ENCODE peak calls at places on chromosomes 2 and 18, in four cellular contexts. K, G, M and X are unnamed samples.

GRCh38 chr2:221125691-221126090 is 446.4 kb downstream of the EPHA4 start:
- DNase-seq in G (no peak), M (no peak), K (no peak), X (no peak)

GRCh38 chr2:241852116-241852980 is 6.3 kb downstream of the PDCD1 start:
- DNase-seq in K (no peak), M (peak), G (no peak), X (no peak)

GRCh38 chr2:196244966-196245365 is 73.6 kb upstream of the STK17B start:
- DNase-seq in M (no peak), G (no peak), K (no peak), X (no peak)

GRCh38 chr2:158618859-158619490 is 162.2 kb downstream of the PKP4 start:
- DNase-seq in G (no peak), K (no peak), M (no peak), X (no peak)

GRCh38 chr2:64454316-64455030 is 511 bp downstream of the LGALSL start:
- DNase-seq in M (peak), G (no peak), K (peak), X (peak)

GRCh38 chr2:100561191-100561590 is 1.6 kb upstream of the PDCL3 start:
- DNase-seq in K (no peak), M (no peak), G (no peak), X (no peak)

GRCh38 chr18:49111191-49111988 is 160.6 kb upstream of the SMAD7 start:
- DNase-seq in G (no peak), K (no peak), M (no peak), X (peak)

GRCh38 chr2:214529021-214529420 is 118.2 kb downstream of the VWC2L start:
- DNase-seq in M (no peak), G (no peak), K (no peak), X (no peak)

GRCh38 chr2:89767581-89768435 is 1076.3 kb downstream of the RPIA start:
- DNase-seq in K (no peak), M (no peak), G (no peak), X (no peak)

GRCh38 chr2:230658877-230659652 is 53.6 kb upstream of the CAB39 start:
- DNase-seq in G (peak), K (no peak), M (no peak), X (peak)

GRCh38 chr2:143850084-143850483 is 669.8 kb downstream of the ZEB2 start:
- DNase-seq in K (no peak), M (no peak), G (no peak), X (no peak)

GRCh38 chr2:7292154-7292553 is 374.9 kb downstream of the RNF144A start:
- DNase-seq in M (no peak), G (no peak), K (no peak), X (no peak)

GRCh38 chr2:67982956-67983355 is 79.8 kb downstream of the C1D start:
- DNase-seq in G (no peak), K (no peak), M (no peak), X (no peak)

GRCh38 chr18:21315741-21316187 is 73.7 kb downstream of the GREB1L start:
- DNase-seq in G (no peak), M (no peak), K (no peak), X (no peak)

GRCh38 chr2:102284611-102285010 is 26.8 kb upstream of the IL1RL1 start:
- DNase-seq in M (no peak), K (no peak), G (no peak), X (no peak)

GRCh38 chr18:30302181-30302580 is 740.4 kb downstream of the DSC3 start:
- DNase-seq in G (no peak), K (no peak), M (no peak), X (no peak)

GRCh38 chr2:171703574-171704347 is 16.5 kb downstream of the DYNC1I2 start:
- DNase-seq in G (no peak), M (no peak), K (no peak), X (peak)

GRCh38 chr2:176126929-176127768 is 2.4 kb upstream of the HOXD8 start:
- DNase-seq in G (no peak), M (no peak), K (no peak), X (peak)

GRCh38 chr2:114128255-114128654 is 238.4 kb downstream of the ACTR3 start:
- DNase-seq in M (no peak), K (no peak), G (no peak), X (no peak)

GRCh38 chr18:5630057-5630765 is 86.4 kb upstream of the EPB41L3 start:
- DNase-seq in K (no peak), G (no peak), M (peak), X (peak)

GRCh38 chr2:190635781-190636180 is 13.1 kb upstream of the NAB1 start:
- DNase-seq in M (no peak), K (no peak), G (no peak), X (no peak)

GRCh38 chr2:56130463-56131070 is 53.2 kb upstream of the CCDC85A start:
- DNase-seq in M (no peak), K (peak), G (no peak), X (peak)

GRCh38 chr2:49801898-49802297 is 647.6 kb upstream of the FSHR start:
- DNase-seq in K (no peak), M (no peak), G (no peak), X (no peak)

GRCh38 chr2:11938196-11938595 is 191.8 kb downstream of the LPIN1 start:
- DNase-seq in G (no peak), K (no peak), M (no peak), X (no peak)

GRCh38 chr2:156471772-156472171 is 35.6 kb downstream of the GPD2 start:
- DNase-seq in G (no peak), M (no peak), K (no peak), X (no peak)

GRCh38 chr2:206693399-206694137 is 24.6 kb downstream of the DYTN start:
- DNase-seq in G (peak), M (peak), K (peak), X (peak)

GRCh38 chr2:46379213-46380037 is 82.2 kb downstream of the EPAS1 start:
- DNase-seq in K (no peak), G (no peak), M (no peak), X (no peak)

GRCh38 chr18:31931163-31931885 is 11.6 kb downstream of the TRAPPC8 start:
- DNase-seq in M (no peak), G (no peak), K (no peak), X (no peak)

GRCh38 chr2:136874258-136874657 is 108.9 kb downstream of the THSD7B start:
- DNase-seq in K (no peak), G (no peak), M (no peak), X (no peak)

GRCh38 chr2:3198119-3198518 is 179.5 kb downstream of the EIPR1 start:
- DNase-seq in G (no peak), K (no peak), M (no peak), X (peak)

GRCh38 chr18:5073026-5073944 is 123.8 kb downstream of the AKAIN1 start:
- DNase-seq in G (no peak), M (no peak), K (peak), X (peak)

GRCh38 chr2:196977491-196977890 is 51.0 kb upstream of the PGAP1 start:
- DNase-seq in K (no peak), M (no peak), G (no peak), X (no peak)

DNA sequence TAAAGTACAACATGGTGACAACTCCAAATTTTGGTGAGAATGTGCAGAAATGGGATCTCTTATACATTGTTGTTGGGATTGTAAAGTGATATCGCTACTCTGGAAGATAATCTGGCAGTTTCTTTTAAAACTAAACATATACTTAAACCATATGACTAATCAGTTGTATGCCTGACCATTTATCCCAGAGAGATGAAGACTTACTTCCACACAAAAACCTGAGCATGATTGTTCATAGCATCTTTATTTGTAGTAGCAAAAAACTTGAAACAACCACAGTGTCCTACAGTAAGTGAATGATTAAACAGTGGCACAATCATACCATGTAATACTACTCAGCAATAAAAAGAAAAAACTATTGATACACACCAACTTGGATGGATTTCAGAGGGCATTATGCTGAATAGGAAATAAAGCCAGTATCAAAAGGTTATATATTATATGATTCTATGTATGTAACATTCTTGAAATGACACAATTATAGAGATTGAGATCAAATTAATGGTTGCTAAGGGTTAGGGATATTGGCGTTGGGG is 47.3 kb downstream of the EPB41L5 start:
- DNase-seq in G (no peak), K (no peak), M (no peak), X (no peak)
- TF ChIP-seq SPI1 in G (no peak), K (no peak), M (no peak), X (no peak)

DNA sequence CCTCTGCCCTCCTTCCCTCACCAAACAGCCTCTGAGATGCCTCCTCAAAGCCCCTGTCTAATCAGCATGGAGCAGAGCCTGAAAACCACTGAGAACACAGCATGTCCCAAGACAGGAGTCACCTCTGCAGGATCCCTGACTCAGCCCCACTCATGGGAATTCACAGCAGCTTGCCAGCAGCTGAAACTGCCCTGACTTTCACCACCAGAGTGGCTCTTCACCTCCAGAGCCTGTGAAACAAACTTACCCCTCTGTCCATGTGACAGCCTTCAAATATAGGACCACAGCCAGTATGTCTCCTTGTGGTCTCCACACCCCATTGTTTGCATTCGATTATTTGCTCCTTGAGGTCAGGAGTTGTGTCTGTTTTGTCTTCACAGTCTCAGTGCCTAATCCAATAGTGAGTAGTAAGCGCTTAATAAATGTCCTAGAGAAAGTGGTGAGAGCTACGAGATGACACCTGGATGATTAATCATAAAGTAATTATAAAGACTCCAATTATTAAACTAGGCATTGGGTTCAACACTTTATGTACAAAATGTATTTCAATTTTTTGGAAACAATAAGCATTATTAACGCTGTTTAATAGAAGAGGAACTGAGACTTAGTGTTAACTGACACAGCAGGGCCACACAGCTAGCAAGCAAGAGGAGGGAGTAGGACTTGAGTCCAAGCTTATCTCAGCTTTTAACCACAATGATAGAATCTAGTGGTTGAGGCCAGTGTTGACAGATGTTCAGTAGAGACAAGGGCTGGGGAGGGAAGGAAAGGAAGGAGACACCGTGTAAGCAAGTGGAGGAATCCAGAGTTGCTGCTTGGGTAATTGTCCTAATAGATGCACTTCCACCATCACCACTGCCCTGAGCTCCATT is 358.6 kb upstream of the TNP1 start:
- DNase-seq in G (no peak), K (peak), M (no peak), X (peak)
- TF ChIP-seq SPI1 in G (peak), K (peak), M (peak), X (peak)

GRCh38 chr2:226799211-226799975 is at the start of gene IRS1:
- DNase-seq in G (no peak), M (peak), K (no peak), X (peak)

GRCh38 chr2:226797289-226797988 is 2.2 kb downstream of the IRS1 start:
- DNase-seq in K (no peak), M (no peak), G (no peak), X (no peak)

GRCh38 chr2:226798422-226799210 is 1.0 kb downstream of the IRS1 start:
- DNase-seq in M (peak), G (no peak), K (no peak), X (no peak)

GRCh38 chr2:226796840-226797288 is 2.8 kb downstream of the IRS1 start:
- DNase-seq in K (no peak), M (no peak), G (no peak), X (no peak)

GRCh38 chr2:226797989-226798421 is 1.6 kb downstream of the IRS1 start:
- DNase-seq in M (no peak), G (no peak), K (no peak), X (no peak)
- TF ChIP-seq SPI1 in M (no peak), G (no peak), K (no peak), X (no peak)

GRCh38 chr18:57359433-57359832 is 7.1 kb downstream of the ST8SIA3 start:
- DNase-seq in G (no peak), K (no peak), M (no peak), X (no peak)

GRCh38 chr18:57352271-57352701 is at the start of gene ST8SIA3:
- DNase-seq in G (no peak), M (no peak), K (no peak), X (no peak)

GRCh38 chr18:57353137-57353939 is 981 bp downstream of the ST8SIA3 start:
- DNase-seq in K (no peak), M (no peak), G (no peak), X (no peak)

GRCh38 chr18:57352761-57353136 is 392 bp downstream of the ST8SIA3 start:
- DNase-seq in K (no peak), G (no peak), M (no peak), X (no peak)

DNA sequence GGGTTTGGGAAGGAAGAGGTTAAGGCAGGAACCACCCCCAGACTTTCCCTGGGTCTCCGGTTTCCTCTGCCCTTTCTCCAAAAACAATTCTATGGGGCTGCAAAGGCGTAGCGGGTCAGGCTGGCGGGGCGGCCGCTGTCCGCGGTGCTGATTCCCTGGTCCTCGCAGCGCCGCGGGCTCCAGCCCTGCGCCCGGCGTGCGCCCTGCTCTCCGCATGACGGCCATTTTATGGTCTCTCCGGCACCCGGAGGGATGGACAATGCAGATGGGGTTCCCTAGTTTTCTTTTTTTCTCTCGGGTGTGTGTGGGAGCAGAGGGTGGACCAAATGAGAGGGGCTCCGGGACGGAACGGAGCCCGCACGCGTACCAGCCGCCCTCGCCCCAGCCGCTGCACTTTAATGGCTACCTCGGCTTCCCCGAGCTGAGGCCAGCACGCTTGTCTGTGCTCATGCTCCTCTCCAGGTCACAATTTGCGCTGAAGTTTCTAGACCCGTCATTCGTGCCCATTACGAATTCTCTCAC is 1.6 kb downstream of the ST8SIA3 start:
- DNase-seq in G (no peak), M (peak), K (no peak), X (peak)
- TF ChIP-seq SPI1 in G (no peak), M (no peak), K (no peak), X (no peak)

DNA sequence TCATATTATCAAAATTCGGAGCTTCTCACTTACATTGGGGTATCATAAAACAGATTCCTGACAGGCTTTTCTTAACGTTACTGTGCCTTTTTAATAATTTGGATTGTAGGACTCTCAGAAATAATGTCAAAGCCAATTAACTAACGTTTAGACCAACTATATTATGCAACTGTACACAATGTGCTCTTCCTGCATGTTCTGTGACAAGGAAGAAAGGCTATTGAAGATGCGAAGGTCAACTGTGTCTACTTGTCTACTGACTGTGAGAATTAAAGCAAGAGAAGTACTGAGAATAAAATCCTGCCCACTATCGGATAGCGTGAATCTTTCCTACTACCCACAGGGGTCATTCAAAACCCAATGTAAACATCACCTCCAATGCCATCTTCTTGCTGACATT is 393.0 kb downstream of the NBAS start:
- DNase-seq in M (no peak), K (no peak), G (no peak), X (no peak)
- TF ChIP-seq SPI1 in M (no peak), K (no peak), G (no peak), X (no peak)

DNA sequence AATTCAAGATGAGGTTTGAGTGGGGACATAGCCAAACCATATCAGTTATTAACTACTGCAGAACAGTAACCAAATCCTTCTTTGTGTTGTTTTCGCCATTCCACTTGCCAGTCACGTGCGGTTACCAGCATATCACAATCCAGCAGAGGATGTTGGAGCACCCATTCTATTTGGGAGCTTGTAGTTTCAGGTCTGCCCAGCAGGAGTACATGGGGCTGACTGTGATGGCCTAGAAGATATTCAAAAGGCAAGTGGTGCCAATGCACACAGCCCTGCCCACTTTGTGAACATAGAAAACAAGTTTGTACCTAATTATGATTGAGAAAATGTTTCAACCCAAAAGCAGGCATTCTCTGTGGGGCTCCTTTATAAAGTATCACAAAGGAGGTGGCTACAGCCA is 57.0 kb downstream of the ZNF519 start:
- DNase-seq in K (no peak), G (no peak), M (no peak), X (no peak)
- TF ChIP-seq SPI1 in K (no peak), G (no peak), M (no peak), X (no peak)

GRCh38 chr2:16773080-16773713 is 107.6 kb upstream of the CYRIA start:
- DNase-seq in K (peak), G (no peak), M (no peak), X (peak)
- TF ChIP-seq SPI1 in K (no peak), G (no peak), M (no peak), X (no peak)

GRCh38 chr18:58785171-58785805 is 79.4 kb upstream of the ZNF532 start:
- DNase-seq in M (no peak), K (no peak), G (no peak), X (no peak)
- TF ChIP-seq SPI1 in M (no peak), K (no peak), G (no peak), X (no peak)

GRCh38 chr2:6231166-6231565 is 539.0 kb downstream of the SOX11 start:
- DNase-seq in K (no peak), G (no peak), M (no peak), X (no peak)
- TF ChIP-seq SPI1 in K (no peak), G (no peak), M (no peak), X (no peak)